ENCODE peak calls at places on chromosomes 1 and 21, in four cellular contexts. One of them, this sample, is unnamed.

GRCh38 chr1:59500970-59501742 is 204.3 kb downstream of the FGGY start:
- DNase-seq in esophagus squamous epithelium: no peak
- DNase-seq in T47D: no peak
- DNase-seq in EL: no peak
- DNase-seq in this sample: no peak

GRCh38 chr1:42189931-42190853 is 25.6 kb upstream of the GUCA2A start:
- DNase-seq in esophagus squamous epithelium: no peak
- DNase-seq in EL: no peak
- DNase-seq in T47D: no peak
- DNase-seq in this sample: no peak

GRCh38 chr1:17891205-17892110 is 136.3 kb downstream of the ACTL8 start:
- DNase-seq in T47D: no peak
- DNase-seq in EL: no peak
- DNase-seq in esophagus squamous epithelium: no peak
- DNase-seq in this sample: no peak

GRCh38 chr1:18157968-18158367 is 50.4 kb downstream of the IGSF21 start:
- DNase-seq in EL: no peak
- DNase-seq in T47D: no peak
- DNase-seq in esophagus squamous epithelium: no peak
- DNase-seq in this sample: no peak

GRCh38 chr1:208153386-208153785 is 90.8 kb downstream of the PLXNA2 start:
- DNase-seq in esophagus squamous epithelium: no peak
- DNase-seq in EL: no peak
- DNase-seq in T47D: no peak
- DNase-seq in this sample: no peak

GRCh38 chr1:81619156-81619555 is 181.6 kb upstream of the ADGRL2 start:
- DNase-seq in EL: no peak
- DNase-seq in T47D: no peak
- DNase-seq in esophagus squamous epithelium: no peak
- DNase-seq in this sample: no peak

GRCh38 chr1:231240531-231240882 is 505 bp upstream of the GNPAT start:
- DNase-seq in EL: no peak
- DNase-seq in esophagus squamous epithelium: no peak
- DNase-seq in T47D: peak; percentile 24
- DNase-seq in this sample: no peak

GRCh38 chr1:67833595-67833926 is 294 bp upstream of the GNG12 start:
- DNase-seq in esophagus squamous epithelium: no peak
- DNase-seq in EL: peak; percentile 76
- DNase-seq in T47D: peak; percentile 44
- DNase-seq in this sample: peak; percentile 15

GRCh38 chr1:999797-1000356 is at the start of gene HES4:
- DNase-seq in T47D: peak; percentile 95
- DNase-seq in esophagus squamous epithelium: no peak
- DNase-seq in EL: peak; percentile 94
- DNase-seq in this sample: peak; percentile 91

GRCh38 chr1:21313886-21314796 is 23.9 kb upstream of the ECE1 start:
- DNase-seq in EL: no peak
- DNase-seq in esophagus squamous epithelium: no peak
- DNase-seq in T47D: no peak
- DNase-seq in this sample: no peak

GRCh38 chr1:53107570-53108322 is 34.7 kb downstream of the SLC1A7 start:
- DNase-seq in esophagus squamous epithelium: no peak
- DNase-seq in EL: peak; percentile 93
- DNase-seq in T47D: peak; percentile 88
- DNase-seq in this sample: peak; percentile 82

GRCh38 chr1:51960262-51960661 is 30.2 kb downstream of the RAB3B start:
- DNase-seq in T47D: no peak
- DNase-seq in esophagus squamous epithelium: no peak
- DNase-seq in EL: no peak
- DNase-seq in this sample: no peak

GRCh38 chr1:183214021-183214970 is 28.2 kb downstream of the LAMC2 start:
- DNase-seq in EL: no peak
- DNase-seq in esophagus squamous epithelium: no peak
- DNase-seq in T47D: peak; percentile 62
- DNase-seq in this sample: no peak

GRCh38 chr1:99264201-99265021 is at the start of gene PLPPR4:
- DNase-seq in esophagus squamous epithelium: no peak
- DNase-seq in T47D: no peak
- DNase-seq in EL: peak; percentile 74
- DNase-seq in this sample: no peak

GRCh38 chr21:38956006-38956405 is 150.3 kb downstream of the ETS2 start:
- DNase-seq in EL: no peak
- DNase-seq in T47D: no peak
- DNase-seq in esophagus squamous epithelium: no peak
- DNase-seq in this sample: no peak

GRCh38 chr1:203551550-203551949 is 57.6 kb downstream of the OPTC start:
- DNase-seq in esophagus squamous epithelium: no peak
- DNase-seq in T47D: peak; percentile 16
- DNase-seq in EL: peak; percentile 26
- DNase-seq in this sample: no peak

GRCh38 chr1:47767741-47768100 is 229.5 kb downstream of the TRABD2B start:
- DNase-seq in esophagus squamous epithelium: no peak
- DNase-seq in T47D: no peak
- DNase-seq in EL: no peak
- DNase-seq in this sample: no peak

GRCh38 chr1:158607296-158607695 is 2.2 kb downstream of the OR10Z1 start:
- DNase-seq in T47D: no peak
- DNase-seq in EL: no peak
- DNase-seq in esophagus squamous epithelium: no peak
- DNase-seq in this sample: no peak

GRCh38 chr1:54488065-54488750 is 59.8 kb upstream of the ACOT11 start:
- DNase-seq in esophagus squamous epithelium: peak; percentile 24
- DNase-seq in T47D: peak; percentile 90
- DNase-seq in EL: peak; percentile 91
- DNase-seq in this sample: peak; percentile 89

GRCh38 chr1:53470155-53470554 is 11.0 kb downstream of the DMRTB1 start:
- DNase-seq in EL: peak; percentile 20
- DNase-seq in T47D: no peak
- DNase-seq in esophagus squamous epithelium: no peak
- DNase-seq in this sample: no peak

GRCh38 chr1:38418195-38419030 is 371.8 kb upstream of the POU3F1 start:
- DNase-seq in EL: no peak
- DNase-seq in T47D: no peak
- DNase-seq in esophagus squamous epithelium: no peak
- DNase-seq in this sample: no peak

GRCh38 chr1:1013105-1013921 is at the start of gene ISG15:
- DNase-seq in esophagus squamous epithelium: peak; percentile 67
- DNase-seq in EL: peak; percentile 97
- DNase-seq in T47D: peak; percentile 75
- DNase-seq in this sample: peak; percentile 87

GRCh38 chr1:58746757-58747156 is 37.1 kb downstream of the JUN start:
- DNase-seq in EL: peak; percentile 46
- DNase-seq in esophagus squamous epithelium: no peak
- DNase-seq in T47D: no peak
- DNase-seq in this sample: no peak

GRCh38 chr21:37281993-37282392 is 14.9 kb upstream of the VPS26C start:
- DNase-seq in EL: no peak
- DNase-seq in esophagus squamous epithelium: no peak
- DNase-seq in T47D: no peak
- DNase-seq in this sample: peak; percentile 7

GRCh38 chr21:14533555-14534400 is 12.3 kb downstream of the SAMSN1 start:
- DNase-seq in EL: peak; percentile 73
- DNase-seq in T47D: no peak
- DNase-seq in esophagus squamous epithelium: no peak
- DNase-seq in this sample: no peak

GRCh38 chr1:11326070-11326469 is 53.1 kb downstream of the UBIAD1 start:
- DNase-seq in EL: no peak
- DNase-seq in T47D: no peak
- DNase-seq in esophagus squamous epithelium: no peak
- DNase-seq in this sample: no peak

This sample was measured in prostate gland.